ENCODE peak calls at places on chromosomes 3 and 15, in five cellular contexts. One of them, this sample, is unnamed.

GRCh38 chr3:38141952-38142273 is 3.5 kb downstream of the MYD88 start:
- DNase-seq in breast epithelium: no peak
- DNase-seq in DND-41: no peak
- DNase-seq in adrenal gland: no peak
- DNase-seq in GM23248: no peak
- DNase-seq in this sample: no peak

GRCh38 chr15:80967451-80967850 is 22.2 kb downstream of the MESD start:
- DNase-seq in breast epithelium: no peak
- DNase-seq in DND-41: no peak
- DNase-seq in adrenal gland: no peak
- DNase-seq in GM23248: peak; percentile 63
- DNase-seq in this sample: no peak

GRCh38 chr3:160169139-160169830 is 55.9 kb upstream of the C3orf80 start:
- DNase-seq in breast epithelium: no peak
- DNase-seq in DND-41: no peak
- DNase-seq in adrenal gland: no peak
- DNase-seq in GM23248: peak; percentile 96
- DNase-seq in this sample: no peak

GRCh38 chr15:68797589-68798377 is 22.9 kb downstream of the ANP32A start:
- DNase-seq in breast epithelium: no peak
- DNase-seq in DND-41: no peak
- DNase-seq in adrenal gland: peak; percentile 52
- DNase-seq in GM23248: no peak
- DNase-seq in this sample: no peak

GRCh38 chr3:48301814-48302194 is 31.7 kb downstream of the SPINK8 start:
- DNase-seq in breast epithelium: no peak
- DNase-seq in DND-41: peak; percentile 35
- DNase-seq in adrenal gland: peak; percentile 20
- DNase-seq in GM23248: peak; percentile 72
- DNase-seq in this sample: no peak

GRCh38 chr3:124412642-124413041 is 317.6 kb upstream of the UMPS start:
- DNase-seq in breast epithelium: no peak
- DNase-seq in DND-41: no peak
- DNase-seq in adrenal gland: no peak
- DNase-seq in GM23248: no peak
- DNase-seq in this sample: no peak

GRCh38 chr15:81596159-81596865 is 222.3 kb upstream of the TMC3 start:
- DNase-seq in breast epithelium: no peak
- DNase-seq in DND-41: no peak
- DNase-seq in adrenal gland: no peak
- DNase-seq in GM23248: no peak
- DNase-seq in this sample: no peak

GRCh38 chr15:96180062-96180745 is 150.3 kb upstream of the NR2F2 start:
- DNase-seq in breast epithelium: no peak
- DNase-seq in DND-41: no peak
- DNase-seq in adrenal gland: no peak
- DNase-seq in GM23248: no peak
- DNase-seq in this sample: no peak

GRCh38 chr3:108031893-108032292 is 58.9 kb downstream of the CD47 start:
- DNase-seq in breast epithelium: no peak
- DNase-seq in DND-41: no peak
- DNase-seq in adrenal gland: no peak
- DNase-seq in GM23248: peak; percentile 35
- DNase-seq in this sample: no peak

GRCh38 chr3:157533298-157533870 is 30.2 kb upstream of the VEPH1 start:
- DNase-seq in breast epithelium: no peak
- DNase-seq in DND-41: no peak
- DNase-seq in adrenal gland: no peak
- DNase-seq in GM23248: peak; percentile 86
- DNase-seq in this sample: no peak

GRCh38 chr15:66912001-66912400 is 153.4 kb upstream of the SMAD3 start:
- DNase-seq in breast epithelium: no peak
- DNase-seq in DND-41: peak; percentile 33
- DNase-seq in adrenal gland: no peak
- DNase-seq in GM23248: no peak
- DNase-seq in this sample: no peak

GRCh38 chr3:142808103-142808917 is 80.6 kb downstream of the PCOLCE2 start:
- DNase-seq in breast epithelium: no peak
- DNase-seq in DND-41: no peak
- DNase-seq in adrenal gland: no peak
- DNase-seq in GM23248: peak; percentile 92
- DNase-seq in this sample: no peak

GRCh38 chr3:189507856-189508255 is 123.3 kb upstream of the TP63 start:
- DNase-seq in breast epithelium: no peak
- DNase-seq in DND-41: no peak
- DNase-seq in adrenal gland: no peak
- DNase-seq in GM23248: no peak
- DNase-seq in this sample: no peak

GRCh38 chr15:88187195-88187594 is 69.3 kb downstream of the NTRK3 start:
- DNase-seq in breast epithelium: no peak
- DNase-seq in DND-41: no peak
- DNase-seq in adrenal gland: peak; percentile 54
- DNase-seq in GM23248: peak; percentile 10
- DNase-seq in this sample: no peak

GRCh38 chr3:71987828-71988227 is 202.9 kb upstream of the PROK2 start:
- DNase-seq in breast epithelium: no peak
- DNase-seq in DND-41: peak; percentile 63
- DNase-seq in adrenal gland: no peak
- DNase-seq in GM23248: peak; percentile 58
- DNase-seq in this sample: no peak

GRCh38 chr3:98855811-98856400 is 45.6 kb downstream of the DCBLD2 start:
- DNase-seq in breast epithelium: no peak
- DNase-seq in DND-41: no peak
- DNase-seq in adrenal gland: peak; percentile 29
- DNase-seq in GM23248: peak; percentile 98
- DNase-seq in this sample: no peak

GRCh38 chr3:14347110-14347509 is 55.3 kb upstream of the SLC6A6 start:
- DNase-seq in breast epithelium: no peak
- DNase-seq in DND-41: no peak
- DNase-seq in adrenal gland: no peak
- DNase-seq in GM23248: no peak
- DNase-seq in this sample: no peak

GRCh38 chr15:79981861-79982455 is 11.0 kb upstream of the BCL2A1 start:
- DNase-seq in breast epithelium: no peak
- DNase-seq in DND-41: no peak
- DNase-seq in adrenal gland: no peak
- DNase-seq in GM23248: no peak
- DNase-seq in this sample: no peak

GRCh38 chr3:11593318-11594034 is 50.2 kb downstream of the VGLL4 start:
- DNase-seq in breast epithelium: no peak
- DNase-seq in DND-41: no peak
- DNase-seq in adrenal gland: no peak
- DNase-seq in GM23248: no peak
- DNase-seq in this sample: no peak

GRCh38 chr15:99989095-99989494 is 255.9 kb upstream of the LYSMD4 start:
- DNase-seq in breast epithelium: no peak
- DNase-seq in DND-41: no peak
- DNase-seq in adrenal gland: no peak
- DNase-seq in GM23248: no peak
- DNase-seq in this sample: no peak

GRCh38 chr3:156483961-156484787 is 70.7 kb downstream of the SSR3 start:
- DNase-seq in breast epithelium: no peak
- DNase-seq in DND-41: peak; percentile 65
- DNase-seq in adrenal gland: no peak
- DNase-seq in GM23248: peak; percentile 71
- DNase-seq in this sample: no peak

GRCh38 chr3:77412591-77412990 is 372.7 kb downstream of the ROBO2 start:
- DNase-seq in breast epithelium: no peak
- DNase-seq in DND-41: no peak
- DNase-seq in adrenal gland: no peak
- DNase-seq in GM23248: peak; percentile 32
- DNase-seq in this sample: no peak

GRCh38 chr3:97990624-97991277 is 18.5 kb upstream of the RIOX2 start:
- DNase-seq in breast epithelium: no peak
- DNase-seq in DND-41: peak; percentile 43
- DNase-seq in adrenal gland: no peak
- DNase-seq in GM23248: no peak
- DNase-seq in this sample: no peak

GRCh38 chr15:35481992-35482391 is 64.0 kb downstream of the DPH6 start:
- DNase-seq in breast epithelium: no peak
- DNase-seq in DND-41: no peak
- DNase-seq in adrenal gland: peak; percentile 25
- DNase-seq in GM23248: peak; percentile 81
- DNase-seq in this sample: no peak

GRCh38 chr15:81887913-81888312 is 157.9 kb downstream of the MEX3B start:
- DNase-seq in breast epithelium: no peak
- DNase-seq in DND-41: no peak
- DNase-seq in adrenal gland: no peak
- DNase-seq in GM23248: peak; percentile 84
- DNase-seq in this sample: no peak

GRCh38 chr3:110579841-110580550 is 491.6 kb upstream of the NECTIN3 start:
- DNase-seq in breast epithelium: no peak
- DNase-seq in DND-41: no peak
- DNase-seq in adrenal gland: no peak
- DNase-seq in GM23248: peak; percentile 70
- DNase-seq in this sample: no peak

GRCh38 chr15:61128343-61128742 is 100.8 kb downstream of the RORA start:
- DNase-seq in breast epithelium: no peak
- DNase-seq in DND-41: no peak
- DNase-seq in adrenal gland: no peak
- DNase-seq in GM23248: no peak
- DNase-seq in this sample: no peak

GRCh38 chr3:129664040-129664646 is 57.7 kb upstream of the PLXND1 start:
- DNase-seq in breast epithelium: no peak
- DNase-seq in DND-41: no peak
- DNase-seq in adrenal gland: no peak
- DNase-seq in GM23248: peak; percentile 80
- DNase-seq in this sample: no peak

GRCh38 chr3:52554026-52554755 is 17.8 kb downstream of the UQCC5 start:
- DNase-seq in breast epithelium: no peak
- DNase-seq in DND-41: no peak
- DNase-seq in adrenal gland: no peak
- DNase-seq in GM23248: no peak
- DNase-seq in this sample: no peak

GRCh38 chr15:74960995-74961588 is 4.5 kb upstream of the RPP25 start:
- DNase-seq in breast epithelium: no peak
- DNase-seq in DND-41: no peak
- DNase-seq in adrenal gland: no peak
- DNase-seq in GM23248: no peak
- DNase-seq in this sample: no peak

GRCh38 chr3:94026623-94027022 is 1.8 kb downstream of the STX19 start:
- DNase-seq in breast epithelium: no peak
- DNase-seq in DND-41: no peak
- DNase-seq in adrenal gland: no peak
- DNase-seq in GM23248: no peak
- DNase-seq in this sample: no peak

GRCh38 chr3:50611464-50612233 is at the start of gene CISH:
- DNase-seq in breast epithelium: peak; percentile 92
- DNase-seq in DND-41: peak; percentile 100
- DNase-seq in adrenal gland: peak; percentile 97
- DNase-seq in GM23248: peak; percentile 94
- DNase-seq in this sample: peak; percentile 93

GRCh38 chr15:69861331-69862171 is 236.2 kb downstream of the TLE3 start:
- DNase-seq in breast epithelium: no peak
- DNase-seq in DND-41: no peak
- DNase-seq in adrenal gland: no peak
- DNase-seq in GM23248: no peak
- DNase-seq in this sample: no peak

DNA sequence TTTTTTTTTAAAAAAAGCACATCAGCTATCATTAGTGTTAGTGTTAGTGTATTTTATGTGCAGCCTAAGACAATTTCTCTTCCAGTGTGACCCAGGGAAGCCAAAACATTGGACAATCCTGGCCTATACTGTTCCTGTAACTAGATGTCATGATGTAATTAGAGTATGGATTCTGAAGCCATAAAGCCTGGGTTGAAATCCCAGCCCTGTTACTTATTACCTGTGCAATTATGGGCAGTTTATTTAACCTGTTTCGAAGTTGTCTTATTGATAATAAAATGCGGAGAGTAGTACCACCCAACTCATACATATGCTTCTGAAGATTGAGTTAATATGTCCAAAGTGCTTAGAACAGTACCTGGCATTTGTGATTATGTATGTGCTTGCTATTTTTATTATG is 30.1 kb downstream of the PPP4R2 start:
- DNase-seq in breast epithelium: no peak
- DNase-seq in DND-41: no peak
- DNase-seq in adrenal gland: no peak
- DNase-seq in GM23248: no peak
- DNase-seq in this sample: no peak
- H3K4me1 ChIP-seq in breast epithelium: no peaks in the 10 kb centered on the region
- H3K4me1 ChIP-seq in DND-41: peaks cover 2% of the 10 kb centered on the region
- H3K4me1 ChIP-seq in adrenal gland: peaks cover 21% of the 10 kb centered on the region
- H3K4me1 ChIP-seq in GM23248: peaks cover 19% of the 10 kb centered on the region
- H3K4me1 ChIP-seq in this sample: peaks cover 64% of the 10 kb centered on the region

GRCh38 chr15:41932101-41932500 is 38.2 kb upstream of the SPTBN5 start:
- DNase-seq in breast epithelium: no peak
- DNase-seq in DND-41: no peak
- DNase-seq in adrenal gland: no peak
- DNase-seq in GM23248: no peak
- DNase-seq in this sample: peak; percentile 46
- H3K4me1 ChIP-seq in breast epithelium: peaks cover 6% of the 10 kb centered on the region
- H3K4me1 ChIP-seq in DND-41: peaks cover 20% of the 10 kb centered on the region
- H3K4me1 ChIP-seq in adrenal gland: peaks cover 6% of the 10 kb centered on the region
- H3K4me1 ChIP-seq in GM23248: peaks cover 45% of the 10 kb centered on the region
- H3K4me1 ChIP-seq in this sample: no peaks in the 10 kb centered on the region

DNA sequence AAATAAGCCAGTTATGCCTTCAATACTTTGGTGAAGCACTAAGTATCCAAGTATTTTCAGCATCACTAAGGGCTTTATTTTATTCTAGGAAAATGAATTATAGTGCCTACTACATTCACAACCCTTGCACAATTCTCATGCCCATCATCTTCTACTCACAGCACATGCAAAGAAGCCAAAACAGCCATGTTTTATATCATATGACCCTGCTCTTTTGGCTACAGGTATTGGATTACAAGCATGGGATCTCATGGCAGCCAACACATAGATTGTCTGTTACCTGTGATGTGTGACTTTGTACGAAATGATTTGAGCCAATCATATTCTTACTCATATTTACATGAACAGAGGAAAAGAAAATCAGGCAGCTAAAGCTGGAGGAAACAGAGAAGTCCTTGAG is 38.6 kb downstream of the STT3B start:
- DNase-seq in breast epithelium: no peak
- DNase-seq in DND-41: no peak
- DNase-seq in adrenal gland: no peak
- DNase-seq in GM23248: no peak
- DNase-seq in this sample: no peak
- H3K4me1 ChIP-seq in breast epithelium: no peaks in the 10 kb centered on the region
- H3K4me1 ChIP-seq in DND-41: peaks cover 40% of the 10 kb centered on the region
- H3K4me1 ChIP-seq in adrenal gland: no peaks in the 10 kb centered on the region
- H3K4me1 ChIP-seq in GM23248: no peaks in the 10 kb centered on the region
- H3K4me1 ChIP-seq in this sample: no peaks in the 10 kb centered on the region

GRCh38 chr3:10312391-10312790 is 8.5 kb downstream of the SEC13 start:
- DNase-seq in breast epithelium: no peak
- DNase-seq in DND-41: no peak
- DNase-seq in adrenal gland: no peak
- DNase-seq in GM23248: no peak
- DNase-seq in this sample: no peak

GRCh38 chr3:10315101-10315500 is 5.8 kb downstream of the SEC13 start:
- DNase-seq in breast epithelium: no peak
- DNase-seq in DND-41: no peak
- DNase-seq in adrenal gland: no peak
- DNase-seq in GM23248: no peak
- DNase-seq in this sample: no peak

GRCh38 chr3:10310578-10310977 is 10.3 kb downstream of the SEC13 start:
- DNase-seq in breast epithelium: no peak
- DNase-seq in DND-41: no peak
- DNase-seq in adrenal gland: no peak
- DNase-seq in GM23248: peak; percentile 59
- DNase-seq in this sample: no peak

GRCh38 chr3:10311710-10312109 is 9.2 kb downstream of the SEC13 start:
- DNase-seq in breast epithelium: no peak
- DNase-seq in DND-41: no peak
- DNase-seq in adrenal gland: no peak
- DNase-seq in GM23248: no peak
- DNase-seq in this sample: no peak

GRCh38 chr3:10312866-10313265 is 8.0 kb downstream of the SEC13 start:
- DNase-seq in breast epithelium: no peak
- DNase-seq in DND-41: no peak
- DNase-seq in adrenal gland: no peak
- DNase-seq in GM23248: peak; percentile 48
- DNase-seq in this sample: no peak
- H3K4me1 ChIP-seq in breast epithelium: no peaks in the 10 kb centered on the region
- H3K4me1 ChIP-seq in DND-41: no peaks in the 10 kb centered on the region
- H3K4me1 ChIP-seq in adrenal gland: no peaks in the 10 kb centered on the region
- H3K4me1 ChIP-seq in GM23248: peaks cover 18% of the 10 kb centered on the region
- H3K4me1 ChIP-seq in this sample: peaks cover 4% of the 10 kb centered on the region

This sample was measured in tibial artery.